ENCODE peak calls at places on chromosome 18, in four cellular contexts. J is GM12878, W is K562, L is HepG2. G is an unnamed sample.

GRCh38 chr18:78242796-78243195 is 736.8 kb upstream of the SALL3 start:
- DNase-seq in J (no peak), W (no peak), L (no peak), G (no peak)

GRCh38 chr18:48139427-48140347 is 209.2 kb upstream of the SMAD2 start:
- DNase-seq in J (no peak), W (no peak), L (no peak), G (no peak)

GRCh38 chr18:8029731-8030130 is 462.6 kb downstream of the PTPRM start:
- DNase-seq in J (no peak), W (no peak), L (no peak), G (no peak)

GRCh38 chr18:24112874-24113615 is 25.8 kb upstream of the CABYR start:
- DNase-seq in J (no peak), W (no peak), L (peak; percentile 87), G (no peak)

GRCh38 chr18:27583021-27583420 is 397.9 kb upstream of the CHST9 start:
- DNase-seq in J (no peak), W (no peak), L (no peak), G (no peak)

GRCh38 chr18:67318651-67319050 is 197.9 kb downstream of the DSEL start:
- DNase-seq in J (no peak), W (no peak), L (no peak), G (no peak)

GRCh38 chr18:57353137-57353939 is 981 bp downstream of the ST8SIA3 start:
- DNase-seq in J (no peak), W (no peak), L (no peak), G (no peak)

GRCh38 chr18:48034651-48035555 is 104.4 kb upstream of the SMAD2 start:
- DNase-seq in J (no peak), W (no peak), L (no peak), G (no peak)

GRCh38 chr18:22451796-22452195 is 34.1 kb upstream of the CTAGE1 start:
- DNase-seq in J (no peak), W (no peak), L (no peak), G (peak; percentile 60)

GRCh38 chr18:3012306-3012919 is 531 bp downstream of the LPIN2 start:
- DNase-seq in J (no peak), W (peak; percentile 82), L (no peak), G (peak; percentile 70)

GRCh38 chr18:5414546-5414945 is 119.0 kb upstream of the ZBTB14 start:
- DNase-seq in J (no peak), W (no peak), L (no peak), G (peak; percentile 17)

GRCh38 chr18:3706279-3707097 is 256.5 kb downstream of the TGIF1 start:
- DNase-seq in J (no peak), W (peak; percentile 86), L (no peak), G (no peak)

GRCh38 chr18:73805991-73806390 is 341.6 kb downstream of the FBXO15 start:
- DNase-seq in J (no peak), W (no peak), L (no peak), G (no peak)

GRCh38 chr18:58829263-58829662 is 35.4 kb upstream of the ZNF532 start:
- DNase-seq in J (no peak), W (no peak), L (no peak), G (no peak)
- TF ChIP-seq HDAC6 in J (no peak), W (no peak), L (no peak), G (no peak)

DNA sequence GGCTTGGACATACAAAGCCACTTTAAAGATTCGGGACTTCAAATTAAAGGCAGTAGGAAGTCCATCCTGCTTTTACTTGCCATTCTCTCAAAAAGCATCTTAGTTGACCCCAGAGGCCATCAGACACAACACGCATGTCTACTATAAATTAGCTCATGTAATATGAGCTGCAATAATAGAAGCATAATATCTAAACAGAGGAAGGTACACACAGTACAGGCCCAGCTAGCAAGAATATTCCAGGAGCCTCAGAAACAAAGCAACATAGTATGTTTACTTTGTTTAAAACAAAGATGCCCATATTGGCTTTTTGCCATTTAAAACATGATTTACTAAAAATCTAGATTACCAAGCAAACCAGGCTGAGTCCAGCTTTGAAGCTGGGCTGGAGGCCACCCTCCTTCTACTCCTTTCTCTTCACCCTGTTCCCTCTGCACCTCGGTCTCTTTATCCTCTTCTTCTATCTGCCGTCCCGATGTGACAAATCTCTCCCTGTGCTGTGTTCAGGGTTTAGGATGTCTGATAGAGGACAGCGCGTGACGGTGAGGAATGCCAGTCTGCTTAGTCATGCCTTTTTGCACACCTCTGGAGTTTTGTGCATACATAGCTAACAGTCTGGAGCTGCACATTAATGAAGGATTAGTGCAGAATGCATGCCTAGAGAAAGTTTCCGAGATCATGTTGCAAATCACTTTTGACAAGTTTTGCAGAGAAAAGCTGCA is 28.2 kb downstream of the DTNA start:
- DNase-seq in J (no peak), W (no peak), L (peak; percentile 39), G (no peak)
- TF ChIP-seq HDAC6 in J (no peak), W (no peak), L (no peak), G (no peak)

GRCh38 chr18:31821452-31822171 is 60.9 kb upstream of the SLC25A52 start:
- DNase-seq in J (no peak), W (peak; percentile 44), L (peak; percentile 32), G (no peak)
- TF ChIP-seq HDAC6 in J (no peak), W (no peak), L (no peak), G (no peak)

GRCh38 chr18:54626779-54627178 is 35.7 kb downstream of the DYNAP start:
- DNase-seq in J (no peak), W (no peak), L (no peak), G (no peak)

GRCh38 chr18:54616220-54616848 is 25.3 kb downstream of the DYNAP start:
- DNase-seq in J (no peak), W (peak; percentile 7), L (no peak), G (no peak)

DNA sequence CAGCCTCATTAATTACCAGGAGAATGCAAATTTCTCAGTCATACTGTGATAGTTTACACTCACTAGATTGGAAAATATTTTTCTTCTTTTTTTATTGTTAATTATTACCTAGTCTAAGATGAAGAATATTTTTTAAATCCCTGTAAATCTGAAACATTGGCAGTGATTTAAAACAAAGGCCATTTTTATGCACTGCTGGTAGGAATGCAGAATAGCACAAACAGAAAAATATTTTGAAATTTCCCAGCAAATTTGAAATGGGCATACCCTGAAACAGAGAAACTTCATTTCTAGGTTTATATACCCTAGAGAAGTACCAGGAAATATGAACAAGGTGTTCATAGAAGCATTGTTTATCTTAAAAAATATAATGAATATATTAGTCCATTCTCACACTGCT is 31.0 kb downstream of the DYNAP start:
- DNase-seq in J (no peak), W (no peak), L (no peak), G (no peak)
- TF ChIP-seq HDAC6 in J (no peak), W (no peak), L (no peak), G (no peak)

G was measured in H1.